ENCODE peak calls at places on chromosomes 16 and 17, in four cellular contexts. G is GM23248, R is DND-41, C is pancreas. J is an unnamed sample.

GRCh38 chr17:76501827-76502307 is 644 bp upstream of the RHBDF2 start:
- DNase-seq in G (no peak), R (no peak), C (peak; percentile 84), J (no peak)

GRCh38 chr17:39782481-39782880 is 44.7 kb downstream of the GRB7 start:
- DNase-seq in G (no peak), R (no peak), C (no peak), J (no peak)

GRCh38 chr17:45294506-45294905 is 22.3 kb downstream of the MAP3K14 start:
- DNase-seq in G (peak; percentile 89), R (no peak), C (peak; percentile 74), J (no peak)

GRCh38 chr17:28926786-28927185 is 23.9 kb upstream of the DHRS13 start:
- DNase-seq in G (no peak), R (no peak), C (no peak), J (no peak)

GRCh38 chr17:45440161-45440859 is 7.6 kb upstream of the ARHGAP27 start:
- DNase-seq in G (peak; percentile 28), R (no peak), C (no peak), J (no peak)

GRCh38 chr17:61157246-61157887 is 242.3 kb upstream of the TBX2 start:
- DNase-seq in G (peak; percentile 83), R (no peak), C (no peak), J (no peak)

GRCh38 chr16:75593825-75594820 is 27.9 kb downstream of the GABARAPL2 start:
- DNase-seq in G (peak; percentile 57), R (peak; percentile 55), C (no peak), J (peak; percentile 49)

GRCh38 chr17:17402558-17402957 is 74.2 kb upstream of the MED9 start:
- DNase-seq in G (peak; percentile 51), R (no peak), C (no peak), J (no peak)

GRCh38 chr17:45425125-45425983 is 7.3 kb downstream of the ARHGAP27 start:
- DNase-seq in G (peak; percentile 66), R (no peak), C (peak; percentile 74), J (no peak)

GRCh38 chr16:81127051-81127450 is 30.9 kb upstream of the GCSH start:
- DNase-seq in G (peak; percentile 83), R (no peak), C (no peak), J (no peak)

GRCh38 chr17:74922694-74923537 is at the start of gene USH1G:
- DNase-seq in G (no peak), R (peak; percentile 15), C (no peak), J (no peak)

GRCh38 chr16:49463529-49463928 is 89.9 kb downstream of the C16orf78 start:
- DNase-seq in G (no peak), R (peak; percentile 98), C (no peak), J (peak; percentile 80)

GRCh38 chr16:20611975-20612471 is 35.9 kb upstream of the ACSM2B start:
- DNase-seq in G (no peak), R (no peak), C (peak; percentile 87), J (no peak)

GRCh38 chr17:59756236-59756818 is 48.9 kb downstream of the VMP1 start:
- DNase-seq in G (peak; percentile 69), R (no peak), C (no peak), J (no peak)

GRCh38 chr16:53022374-53022773 is 30.3 kb downstream of the CHD9NB start:
- DNase-seq in G (peak; percentile 74), R (peak; percentile 32), C (no peak), J (no peak)

GRCh38 chr17:82095777-82096708 is 2.0 kb downstream of the FASN start:
- DNase-seq in G (no peak), R (no peak), C (no peak), J (no peak)

GRCh38 chr16:85004587-85005205 is 6.6 kb downstream of the ZDHHC7 start:
- DNase-seq in G (peak; percentile 90), R (no peak), C (no peak), J (no peak)

GRCh38 chr16:12459993-12460392 is 343.7 kb downstream of the CPPED1 start:
- DNase-seq in G (no peak), R (no peak), C (no peak), J (no peak)

GRCh38 chr16:4892356-4893102 is 44.4 kb downstream of the PPL start:
- DNase-seq in G (no peak), R (no peak), C (no peak), J (no peak)

GRCh38 chr16:80376941-80377340 is 163.9 kb upstream of the DYNLRB2 start:
- DNase-seq in G (no peak), R (no peak), C (no peak), J (no peak)

GRCh38 chr16:19688396-19689024 is 29.5 kb downstream of the KNOP1 start:
- DNase-seq in G (no peak), R (no peak), C (no peak), J (no peak)

GRCh38 chr17:4706121-4706520 is 2.2 kb upstream of the PELP1 start:
- DNase-seq in G (peak; percentile 14), R (no peak), C (no peak), J (no peak)

GRCh38 chr16:30187971-30188561 is 4.7 kb downstream of the CORO1A start:
- DNase-seq in G (no peak), R (peak; percentile 13), C (no peak), J (no peak)

GRCh38 chr17:41530062-41531048 is 2.2 kb upstream of the KRT19 start:
- DNase-seq in G (peak; percentile 90), R (no peak), C (no peak), J (no peak)

GRCh38 chr17:56297142-56297541 is 143.9 kb downstream of the ANKFN1 start:
- DNase-seq in G (peak; percentile 77), R (peak; percentile 96), C (no peak), J (peak; percentile 42)

GRCh38 chr17:6110592-6110991 is 40.4 kb downstream of the WSCD1 start:
- DNase-seq in G (no peak), R (no peak), C (no peak), J (no peak)

GRCh38 chr16:47461598-47462266 is 601 bp downstream of the PHKB start:
- DNase-seq in G (peak; percentile 70), R (peak; percentile 39), C (peak; percentile 27), J (peak; percentile 27)

GRCh38 chr17:18182978-18183333 is 672 bp upstream of the ALKBH5 start:
- DNase-seq in G (peak; percentile 94), R (peak; percentile 86), C (peak; percentile 79), J (no peak)

GRCh38 chr17:2899911-2900310 is 103.7 kb downstream of the RAP1GAP2 start:
- DNase-seq in G (no peak), R (no peak), C (peak; percentile 87), J (no peak)

GRCh38 chr17:75697651-75698291 is 23.5 kb upstream of the ITGB4 start:
- DNase-seq in G (no peak), R (no peak), C (peak; percentile 65), J (no peak)

GRCh38 chr17:6623941-6624340 is 16.6 kb downstream of the KIAA0753 start:
- DNase-seq in G (peak; percentile 51), R (no peak), C (no peak), J (no peak)

GRCh38 chr16:69106491-69107291 is 1.2 kb downstream of the HAS3 start:
- DNase-seq in G (peak; percentile 39), R (no peak), C (no peak), J (no peak)

GRCh38 chr17:66720567-66720966 is 114.3 kb upstream of the CACNG5 start:
- DNase-seq in G (no peak), R (no peak), C (no peak), J (no peak)

GRCh38 chr17:62631936-62632924 is 4.8 kb downstream of the MRC2 start:
- DNase-seq in G (no peak), R (no peak), C (no peak), J (no peak)

GRCh38 chr17:82860606-82861392 is 21.0 kb upstream of the ZNF750 start:
- DNase-seq in G (no peak), R (no peak), C (no peak), J (no peak)

DNA sequence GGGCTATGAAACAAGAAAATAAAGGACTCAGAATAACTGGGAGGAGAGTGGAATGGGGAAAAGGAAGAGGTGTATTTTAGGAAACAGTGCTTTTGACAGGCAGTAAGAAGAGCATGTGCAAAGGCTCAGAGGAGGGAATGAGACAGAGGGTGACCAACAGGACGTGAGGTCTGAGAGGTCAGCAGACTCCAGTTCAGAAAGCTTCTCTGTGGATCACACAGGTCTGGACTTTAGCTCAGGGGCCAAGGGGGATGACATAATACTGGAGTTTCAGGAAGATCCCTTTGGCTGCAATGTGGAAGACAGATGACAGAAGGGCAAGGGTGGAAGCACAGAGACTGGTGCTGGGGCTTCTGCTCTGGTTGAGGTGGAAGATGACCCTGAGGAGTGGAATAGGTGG is 489.9 kb upstream of the CDH5 start:
- DNase-seq in G (peak; percentile 19), R (no peak), C (no peak), J (no peak)
- H3K4me1 ChIP-seq in G (peaks cover 17% of the 10 kb centered on the region), R (no peaks in the 10 kb centered on the region), C (no peaks in the 10 kb centered on the region), J (no peaks in the 10 kb centered on the region)

GRCh38 chr17:72512649-72513556 is 392.1 kb downstream of the SOX9 start:
- DNase-seq in G (no peak), R (no peak), C (no peak), J (no peak)

GRCh38 chr17:72511874-72512273 is 391.1 kb downstream of the SOX9 start:
- DNase-seq in G (no peak), R (no peak), C (no peak), J (no peak)

GRCh38 chr17:72506773-72507172 is 386.0 kb downstream of the SOX9 start:
- DNase-seq in G (no peak), R (no peak), C (no peak), J (no peak)

GRCh38 chr17:72507370-72507769 is 386.6 kb downstream of the SOX9 start:
- DNase-seq in G (no peak), R (no peak), C (no peak), J (no peak)

DNA sequence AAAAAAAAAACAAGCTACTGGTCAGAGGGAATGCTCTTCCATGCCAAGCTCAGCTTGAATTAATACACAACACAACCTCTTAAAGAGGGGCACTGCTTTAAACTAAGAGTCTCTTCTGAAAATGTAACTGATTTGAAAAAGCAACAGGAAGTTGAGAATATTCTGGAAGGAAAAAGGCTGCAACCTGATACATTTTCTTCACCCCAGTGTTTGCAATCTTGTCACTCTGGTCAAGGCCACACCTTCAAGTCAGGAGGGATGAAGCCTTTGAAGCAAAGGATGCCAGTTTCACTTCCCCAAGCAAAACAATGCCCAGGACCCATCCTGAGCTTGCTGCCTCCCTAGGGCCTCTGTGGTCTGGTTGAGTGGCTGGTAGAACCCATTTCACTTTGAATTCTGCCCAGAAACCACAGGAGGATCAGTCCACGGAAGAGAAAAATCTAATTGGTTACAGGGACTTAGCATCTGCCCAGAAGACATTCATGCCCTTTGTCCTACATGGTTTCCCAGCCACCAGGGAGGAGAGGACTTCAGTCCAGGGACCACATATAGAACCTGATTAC is 389.7 kb downstream of the SOX9 start:
- DNase-seq in G (peak; percentile 7), R (no peak), C (peak; percentile 27), J (no peak)
- H3K4me1 ChIP-seq in G (peaks cover 9% of the 10 kb centered on the region), R (no peaks in the 10 kb centered on the region), C (peaks cover 18% of the 10 kb centered on the region), J (no peaks in the 10 kb centered on the region)

GRCh38 chr17:81093576-81094223 is 58.7 kb downstream of the BAIAP2 start:
- DNase-seq in G (no peak), R (no peak), C (no peak), J (no peak)
- H3K4me1 ChIP-seq in G (peaks cover 47% of the 10 kb centered on the region), R (peaks cover 42% of the 10 kb centered on the region), C (no peaks in the 10 kb centered on the region), J (peaks cover 34% of the 10 kb centered on the region)

DNA sequence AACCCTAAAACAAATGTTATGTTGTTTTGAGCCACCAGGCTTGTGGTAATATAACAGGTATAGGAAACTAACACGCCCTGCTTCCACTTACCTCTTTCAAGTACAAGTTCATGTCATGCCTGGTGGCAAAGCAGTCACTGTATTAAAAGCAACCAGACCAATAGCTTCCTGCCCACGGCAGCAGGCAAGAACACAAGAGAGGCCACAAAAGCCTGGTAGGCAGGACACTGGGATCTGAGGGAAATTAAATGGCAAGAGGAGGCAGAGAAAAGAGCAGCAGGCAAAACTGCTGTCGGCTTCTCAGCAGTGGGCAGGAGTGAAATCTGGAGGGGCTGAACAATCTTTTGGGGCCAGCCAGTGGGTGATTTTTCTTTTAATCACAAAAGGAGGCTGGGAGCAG is 2.2 kb downstream of the CYTH1 start:
- DNase-seq in G (no peak), R (no peak), C (no peak), J (peak; percentile 85)
- H3K4me1 ChIP-seq in G (peaks cover 10% of the 10 kb centered on the region), R (peaks cover 40% of the 10 kb centered on the region), C (peaks cover 12% of the 10 kb centered on the region), J (peaks cover 67% of the 10 kb centered on the region)